ENCODE peak calls at places on chromosome 20, in eight cellular contexts. T is A549; I is thoracic aorta; X is CD8-positive, alpha-beta T cell; U is GM23248; C is uterus; S is breast epithelium; M is IMR-90. P is an unnamed sample. For H3K4me1, the result is how much of the 10 kb centered on the place peaks cover.

GRCh38 chr20:3758566-3758965 is 9.0 kb downstream of the ADISSP start:
- DNase-seq in X (no peak), U (no peak), C (no peak), M (no peak), S (no peak), I (no peak), T (no peak), P (no peak)

GRCh38 chr20:57381596-57382503 is 9.3 kb upstream of the RBM38 start:
- DNase-seq in U (peak), M (peak), T (peak), I (peak), C (peak), S (peak), X (peak), P (peak)

GRCh38 chr20:36093025-36093803 is 61.3 kb upstream of the EPB41L1 start:
- DNase-seq in S (peak), U (peak), I (peak), T (peak), M (no peak), X (peak), C (peak), P (peak)

GRCh38 chr20:34874094-34874654 is 1.5 kb upstream of the GGT7 start:
- DNase-seq in S (peak), I (peak), T (peak), C (peak), U (peak), X (peak), M (peak), P (peak)

GRCh38 chr20:20547221-20547875 is 165.1 kb downstream of the RALGAPA2 start:
- DNase-seq in C (no peak), M (peak), U (peak), I (no peak), T (no peak), S (no peak), X (no peak), P (no peak)

GRCh38 chr20:63942250-63943006 is 13.8 kb downstream of the UCKL1 start:
- DNase-seq in X (peak), U (peak), S (no peak), I (no peak), M (peak), C (peak), T (peak), P (no peak)

GRCh38 chr20:20482453-20482852 is 114.5 kb downstream of the INSM1 start:
- DNase-seq in M (no peak), U (no peak), S (no peak), X (no peak), C (no peak), T (no peak), I (no peak), P (no peak)

GRCh38 chr20:55514498-55514897 is 490.8 kb downstream of the CBLN4 start:
- DNase-seq in X (no peak), I (no peak), T (no peak), U (no peak), S (no peak), M (no peak), C (no peak), P (no peak)

GRCh38 chr20:17825949-17826843 is 126.4 kb downstream of the BANF2 start:
- DNase-seq in M (peak), U (peak), C (no peak), S (no peak), I (no peak), X (no peak), T (no peak), P (no peak)

GRCh38 chr20:52943185-52943841 is 28.8 kb upstream of the TSHZ2 start:
- DNase-seq in S (no peak), X (no peak), U (peak), C (no peak), T (no peak), M (no peak), I (no peak), P (no peak)

GRCh38 chr20:12925214-12925755 is 83.5 kb upstream of the SPTLC3 start:
- DNase-seq in U (peak), X (peak), S (no peak), M (peak), T (peak), I (no peak), C (peak), P (no peak)

GRCh38 chr20:56765172-56766073 is 136.3 kb downstream of the TFAP2C start:
- DNase-seq in C (no peak), U (peak), S (peak), T (peak), M (no peak), X (no peak), I (no peak), P (no peak)

GRCh38 chr20:57079016-57080005 is 187.1 kb downstream of the BMP7 start:
- DNase-seq in S (no peak), I (no peak), U (peak), X (no peak), C (no peak), T (no peak), M (no peak), P (no peak)

GRCh38 chr20:19205999-19206398 is 6.4 kb upstream of the SLC24A3 start:
- DNase-seq in S (peak), M (peak), C (peak), U (peak), T (peak), X (peak), I (no peak), P (peak)

GRCh38 chr20:57108742-57109141 is 157.7 kb downstream of the BMP7 start:
- DNase-seq in C (no peak), S (no peak), I (no peak), T (no peak), U (no peak), X (no peak), M (no peak), P (no peak)

GRCh38 chr20:36214684-36215256 is 21.5 kb upstream of the AAR2 start:
- DNase-seq in M (peak), X (no peak), S (no peak), C (no peak), U (peak), T (peak), I (no peak), P (no peak)

GRCh38 chr20:60365063-60365640 is 406.9 kb downstream of the CDH26 start:
- DNase-seq in X (no peak), M (no peak), U (peak), C (no peak), S (no peak), T (no peak), I (no peak), P (no peak)

GRCh38 chr20:41692479-41693135 is 74.4 kb upstream of the CHD6 start:
- DNase-seq in C (peak), X (peak), T (peak), U (peak), S (peak), I (peak), M (peak), P (peak)

GRCh38 chr20:373171-373890 is 7.2 kb upstream of the TRIB3 start:
- DNase-seq in C (peak), S (no peak), T (peak), X (no peak), I (no peak), U (peak), M (peak), P (peak)

GRCh38 chr20:16760431-16761304 is 12.5 kb downstream of the OTOR start:
- DNase-seq in I (no peak), U (no peak), M (no peak), X (no peak), S (peak), C (no peak), T (no peak), P (no peak)

GRCh38 chr20:35226775-35227681 is 538 bp downstream of the MMP24 start:
- DNase-seq in U (peak), M (peak), S (no peak), C (peak), T (peak), X (peak), I (no peak), P (peak)

GRCh38 chr20:3172933-3173581 is at the start of gene LZTS3:
- DNase-seq in X (peak), M (peak), T (peak), U (peak), I (peak), S (peak), C (peak), P (peak)

GRCh38 chr20:15346657-15347280 is 1009.4 kb upstream of the FLRT3 start:
- DNase-seq in T (no peak), I (no peak), S (no peak), M (no peak), U (no peak), C (no peak), X (no peak), P (no peak)

GRCh38 chr20:6651561-6651960 is 115.9 kb upstream of the BMP2 start:
- DNase-seq in M (no peak), T (no peak), I (no peak), X (no peak), U (no peak), S (no peak), C (no peak), P (no peak)

GRCh38 chr20:49420811-49421295 is 61.6 kb downstream of the KCNB1 start:
- DNase-seq in S (no peak), X (no peak), U (peak), C (peak), T (no peak), I (no peak), M (no peak), P (no peak)

GRCh38 chr20:20552076-20552475 is 160.4 kb downstream of the RALGAPA2 start:
- DNase-seq in S (no peak), X (no peak), T (no peak), C (no peak), U (no peak), I (no peak), M (no peak), P (no peak)

GRCh38 chr20:60211618-60212463 is 253.6 kb downstream of the CDH26 start:
- DNase-seq in T (no peak), M (no peak), I (no peak), S (no peak), C (no peak), X (no peak), U (no peak), P (no peak)

GRCh38 chr20:37836926-37837325 is 66.0 kb upstream of the VSTM2L start:
- DNase-seq in X (no peak), C (no peak), U (no peak), T (no peak), I (no peak), M (no peak), S (no peak), P (no peak)

GRCh38 chr20:37839432-37839827 is 63.5 kb upstream of the VSTM2L start:
- DNase-seq in U (no peak), S (no peak), I (no peak), T (no peak), M (no peak), C (no peak), X (no peak), P (no peak)

GRCh38 chr20:37841389-37841788 is 61.5 kb upstream of the VSTM2L start:
- DNase-seq in M (no peak), I (no peak), S (no peak), T (no peak), C (no peak), X (no peak), U (no peak), P (no peak)

GRCh38 chr20:37838769-37839431 is 64.0 kb upstream of the VSTM2L start:
- DNase-seq in M (no peak), U (no peak), T (no peak), C (no peak), X (no peak), S (no peak), I (no peak), P (no peak)

GRCh38 chr20:37837934-37838333 is 65.0 kb upstream of the VSTM2L start:
- DNase-seq in I (no peak), M (no peak), X (no peak), T (no peak), C (no peak), U (no peak), S (no peak), P (no peak)
- H3K4me3 ChIP-seq in I (no peak), M (no peak), X (no peak), T (no peak), C (no peak), U (no peak), S (no peak), P (no peak)

GRCh38 chr20:50745634-50746137 is 14.3 kb downstream of the PARD6B start:
- DNase-seq in I (no peak), U (no peak), X (no peak), C (no peak), T (no peak), S (no peak), M (no peak), P (no peak)
- H3K4me1 ChIP-seq in I (under half), U (under half), X (under half), C (under half), T (half or more), S (under half), M (under half), P (under half)

DNA sequence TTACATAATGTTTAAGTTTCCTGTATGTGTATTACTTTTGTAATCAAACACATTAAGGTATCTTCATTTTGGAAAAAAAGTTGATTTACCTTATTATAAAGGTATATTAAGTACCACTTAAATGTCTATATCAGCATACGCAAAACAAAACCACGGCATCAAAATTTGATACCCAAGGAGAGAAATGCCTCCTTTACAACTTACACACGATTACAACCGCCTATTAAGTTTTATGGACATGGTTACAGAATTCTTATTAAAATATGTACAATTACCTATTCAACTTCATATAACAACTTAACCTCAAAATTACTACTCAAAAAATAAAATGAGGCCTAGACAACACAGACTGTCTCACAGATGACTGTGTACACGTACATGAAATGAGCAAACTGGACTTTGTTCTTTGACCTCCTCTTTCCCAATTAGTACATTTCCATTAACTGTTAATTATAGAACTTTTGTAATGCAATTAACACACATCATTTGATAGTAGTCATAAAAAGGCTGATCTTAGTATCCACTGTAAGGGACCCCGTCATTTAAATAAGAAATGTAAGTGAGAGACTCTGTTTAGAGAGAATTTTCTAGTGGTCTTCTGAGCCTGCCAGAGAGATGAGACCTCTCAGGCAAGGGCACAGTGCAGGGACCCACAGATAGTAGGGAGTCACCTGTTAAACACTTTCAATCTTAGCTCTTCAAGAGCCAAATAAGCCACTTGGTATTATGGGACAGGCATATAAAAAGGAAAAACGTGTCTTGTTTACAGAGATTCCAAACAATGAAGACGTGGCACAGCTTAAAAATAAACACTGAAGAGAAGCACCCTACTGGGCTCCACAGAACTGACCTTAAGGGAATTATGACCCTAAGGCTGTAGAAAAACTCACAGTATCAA is 2.4 kb downstream of the DIDO1 start:
- DNase-seq in S (no peak), M (no peak), X (no peak), T (no peak), U (peak), C (no peak), I (no peak), P (no peak)
- H3K4me3 ChIP-seq in S (peak), M (peak), X (peak), T (peak), U (peak), C (peak), I (peak), P (peak)

GRCh38 chr20:45366192-45366591 is 3.2 kb downstream of the SYS1 start:
- DNase-seq in U (no peak), I (no peak), S (no peak), M (no peak), X (no peak), C (no peak), T (no peak), P (no peak)
- H3K4me1 ChIP-seq in U (under half), I (under half), S (under half), M (under half), X (under half), C (under half), T (under half), P (under half)

DNA sequence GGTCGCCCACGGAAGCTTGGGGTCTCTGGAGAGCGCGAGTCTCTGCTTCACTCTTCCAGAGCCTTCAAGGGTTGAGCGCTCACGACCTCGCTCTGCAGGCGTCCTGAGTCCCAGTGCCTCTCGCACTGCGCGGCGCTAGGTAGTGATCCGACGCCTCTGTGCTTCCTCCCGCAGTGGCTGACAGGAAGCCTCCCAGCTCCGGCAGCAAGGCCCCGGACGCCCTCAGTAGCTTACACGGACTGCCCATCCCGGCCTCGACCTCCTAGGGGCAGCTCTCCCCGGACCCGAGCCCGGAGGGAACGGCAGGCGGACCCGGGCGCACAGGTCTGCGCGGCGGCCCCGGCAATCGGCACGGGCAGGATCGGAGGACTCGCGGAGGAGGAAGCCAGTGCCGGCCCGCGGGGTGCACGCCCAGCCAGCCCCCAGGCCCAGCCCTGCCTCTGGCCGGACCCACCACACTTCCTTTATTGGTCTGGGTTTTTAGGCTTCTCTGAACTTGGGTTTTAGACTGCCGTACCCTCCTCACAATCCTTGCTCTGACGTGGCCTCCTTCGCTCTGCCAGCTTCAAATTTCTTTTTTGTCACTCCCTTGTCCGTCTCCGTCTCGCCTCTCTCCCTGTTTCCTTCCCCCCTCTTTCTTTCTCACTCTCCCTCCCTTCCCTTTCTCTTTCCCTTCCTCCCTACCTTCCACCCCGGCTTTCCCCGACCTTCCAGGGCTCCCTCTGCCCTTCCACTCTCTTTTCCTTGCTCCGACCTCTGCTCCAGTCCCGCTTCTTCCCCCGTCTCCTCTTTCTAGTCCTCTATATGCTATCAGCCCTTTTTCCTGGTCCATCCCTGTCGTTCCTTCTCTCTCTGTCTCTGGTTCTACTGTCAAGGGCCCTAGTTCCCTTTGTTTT is 9.1 kb downstream of the PAX1 start:
- DNase-seq in M (no peak), S (no peak), I (no peak), C (no peak), T (no peak), U (no peak), X (no peak), P (peak)
- H3K4me3 ChIP-seq in M (no peak), S (no peak), I (no peak), C (no peak), T (no peak), U (no peak), X (no peak), P (no peak)

GRCh38 chr20:59004763-59005522 is 2.1 kb downstream of the CTSZ start:
- DNase-seq in U (no peak), S (no peak), X (peak), I (no peak), T (no peak), M (no peak), C (no peak), P (peak)
- H3K4me1 ChIP-seq in U (under half), S (under half), X (under half), I (under half), T (under half), M (under half), C (under half), P (half or more)

GRCh38 chr20:46559685-46560440 is 9.4 kb upstream of the OCSTAMP start:
- DNase-seq in T (no peak), U (no peak), I (no peak), M (no peak), X (no peak), S (no peak), C (no peak), P (no peak)

GRCh38 chr20:46563170-46563847 is 12.9 kb upstream of the OCSTAMP start:
- DNase-seq in U (no peak), T (no peak), X (no peak), M (no peak), C (no peak), I (no peak), S (no peak), P (no peak)

GRCh38 chr20:46563848-46564197 is 13.4 kb upstream of the OCSTAMP start:
- DNase-seq in U (no peak), S (no peak), X (no peak), M (no peak), T (no peak), I (no peak), C (no peak), P (no peak)

GRCh38 chr20:46562373-46563169 is 12.1 kb upstream of the OCSTAMP start:
- DNase-seq in M (peak), S (peak), X (peak), C (peak), I (peak), U (peak), T (peak), P (peak)

GRCh38 chr20:46562009-46562372 is 11.5 kb upstream of the OCSTAMP start:
- DNase-seq in M (no peak), I (no peak), C (no peak), T (no peak), X (no peak), U (no peak), S (no peak), P (no peak)
- H3K4me3 ChIP-seq in M (no peak), I (peak), C (peak), T (peak), X (no peak), U (peak), S (peak), P (peak)